ENCODE peak calls at places on chromosomes 7 and 10, in five cellular contexts. One of them, this sample, is unnamed.
A peak's percentile ranks its signal among the peaks of the same experiment; 100 is the strongest.

GRCh38 chr7:154569916-154570315 is 433.0 kb downstream of the PAXIP1 start:
- DNase-seq in heart left ventricle: no peak
- DNase-seq in GM12878: no peak
- DNase-seq in esophagus squamous epithelium: no peak
- DNase-seq in H1: no peak
- DNase-seq in this sample: no peak

GRCh38 chr10:3107426-3107961 is 40.1 kb downstream of the PFKP start:
- DNase-seq in heart left ventricle: peak; percentile 81
- DNase-seq in GM12878: no peak
- DNase-seq in esophagus squamous epithelium: no peak
- DNase-seq in H1: no peak
- DNase-seq in this sample: peak; percentile 85

GRCh38 chr10:103802637-103803353 is 52.6 kb downstream of the SH3PXD2A start:
- DNase-seq in heart left ventricle: no peak
- DNase-seq in GM12878: no peak
- DNase-seq in esophagus squamous epithelium: no peak
- DNase-seq in H1: no peak
- DNase-seq in this sample: no peak

GRCh38 chr7:137940656-137941518 is 61.0 kb downstream of the CREB3L2 start:
- DNase-seq in heart left ventricle: no peak
- DNase-seq in GM12878: no peak
- DNase-seq in esophagus squamous epithelium: no peak
- DNase-seq in H1: no peak
- DNase-seq in this sample: no peak

GRCh38 chr10:48330269-48330668 is 23.8 kb downstream of the MAPK8 start:
- DNase-seq in heart left ventricle: no peak
- DNase-seq in GM12878: no peak
- DNase-seq in esophagus squamous epithelium: no peak
- DNase-seq in H1: no peak
- DNase-seq in this sample: no peak

GRCh38 chr10:26488344-26488743 is 50.2 kb downstream of the APBB1IP start:
- DNase-seq in heart left ventricle: no peak
- DNase-seq in GM12878: no peak
- DNase-seq in esophagus squamous epithelium: no peak
- DNase-seq in H1: no peak
- DNase-seq in this sample: no peak

GRCh38 chr10:47041401-47042198 is 130.4 kb downstream of the PTPN20 start:
- DNase-seq in heart left ventricle: no peak
- DNase-seq in GM12878: no peak
- DNase-seq in esophagus squamous epithelium: no peak
- DNase-seq in H1: no peak
- DNase-seq in this sample: peak; percentile 3

GRCh38 chr7:1117321-1117928 is 29.5 kb downstream of the GPER1 start:
- DNase-seq in heart left ventricle: no peak
- DNase-seq in GM12878: no peak
- DNase-seq in esophagus squamous epithelium: no peak
- DNase-seq in H1: no peak
- DNase-seq in this sample: no peak

GRCh38 chr7:75951506-75951905 is 36.6 kb downstream of the POR start:
- DNase-seq in heart left ventricle: no peak
- DNase-seq in GM12878: no peak
- DNase-seq in esophagus squamous epithelium: no peak
- DNase-seq in H1: no peak
- DNase-seq in this sample: no peak

GRCh38 chr10:100510533-100511308 is 8.9 kb downstream of the SEC31B start:
- DNase-seq in heart left ventricle: no peak
- DNase-seq in GM12878: no peak
- DNase-seq in esophagus squamous epithelium: no peak
- DNase-seq in H1: no peak
- DNase-seq in this sample: no peak

GRCh38 chr7:32153006-32153405 is 82.8 kb upstream of the PDE1C start:
- DNase-seq in heart left ventricle: no peak
- DNase-seq in GM12878: no peak
- DNase-seq in esophagus squamous epithelium: no peak
- DNase-seq in H1: no peak
- DNase-seq in this sample: no peak

GRCh38 chr10:72691470-72692056 is 380 bp upstream of the MCU start:
- DNase-seq in heart left ventricle: no peak
- DNase-seq in GM12878: peak; percentile 73
- DNase-seq in esophagus squamous epithelium: no peak
- DNase-seq in H1: no peak
- DNase-seq in this sample: no peak

GRCh38 chr10:3151889-3152565 is 20.6 kb downstream of the PITRM1 start:
- DNase-seq in heart left ventricle: no peak
- DNase-seq in GM12878: no peak
- DNase-seq in esophagus squamous epithelium: no peak
- DNase-seq in H1: no peak
- DNase-seq in this sample: no peak

GRCh38 chr7:8365499-8366110 is 67.8 kb upstream of the NXPH1 start:
- DNase-seq in heart left ventricle: no peak
- DNase-seq in GM12878: no peak
- DNase-seq in esophagus squamous epithelium: no peak
- DNase-seq in H1: no peak
- DNase-seq in this sample: no peak

GRCh38 chr7:73612598-73613269 is 11.6 kb downstream of the MLXIPL start:
- DNase-seq in heart left ventricle: no peak
- DNase-seq in GM12878: no peak
- DNase-seq in esophagus squamous epithelium: no peak
- DNase-seq in H1: no peak
- DNase-seq in this sample: peak; percentile 97

GRCh38 chr7:45680776-45681175 is 106.6 kb downstream of the ADCY1 start:
- DNase-seq in heart left ventricle: no peak
- DNase-seq in GM12878: no peak
- DNase-seq in esophagus squamous epithelium: no peak
- DNase-seq in H1: no peak
- DNase-seq in this sample: no peak

GRCh38 chr10:60123172-60123571 is 216.8 kb upstream of the CCDC6 start:
- DNase-seq in heart left ventricle: no peak
- DNase-seq in GM12878: no peak
- DNase-seq in esophagus squamous epithelium: no peak
- DNase-seq in H1: no peak
- DNase-seq in this sample: no peak

GRCh38 chr7:155466814-155467675 is 9.1 kb downstream of the EN2 start:
- DNase-seq in heart left ventricle: no peak
- DNase-seq in GM12878: no peak
- DNase-seq in esophagus squamous epithelium: no peak
- DNase-seq in H1: no peak
- DNase-seq in this sample: no peak

GRCh38 chr7:135352285-135352684 is 118.6 kb downstream of the STRA8 start:
- DNase-seq in heart left ventricle: no peak
- DNase-seq in GM12878: no peak
- DNase-seq in esophagus squamous epithelium: no peak
- DNase-seq in H1: no peak
- DNase-seq in this sample: no peak

GRCh38 chr7:41189866-41190265 is 513.0 kb downstream of the INHBA start:
- DNase-seq in heart left ventricle: no peak
- DNase-seq in GM12878: no peak
- DNase-seq in esophagus squamous epithelium: no peak
- DNase-seq in H1: no peak
- DNase-seq in this sample: no peak

GRCh38 chr7:22082886-22083710 is 137.4 kb upstream of the CDCA7L start:
- DNase-seq in heart left ventricle: peak; percentile 94
- DNase-seq in GM12878: peak; percentile 35
- DNase-seq in esophagus squamous epithelium: peak; percentile 23
- DNase-seq in H1: peak; percentile 80
- DNase-seq in this sample: peak; percentile 93

GRCh38 chr7:12062062-12062461 is 149.0 kb upstream of the TMEM106B start:
- DNase-seq in heart left ventricle: no peak
- DNase-seq in GM12878: no peak
- DNase-seq in esophagus squamous epithelium: no peak
- DNase-seq in H1: no peak
- DNase-seq in this sample: no peak

GRCh38 chr10:44384601-44385422 is at the start of gene CXCL12:
- DNase-seq in heart left ventricle: peak; percentile 82
- DNase-seq in GM12878: no peak
- DNase-seq in esophagus squamous epithelium: no peak
- DNase-seq in H1: no peak
- DNase-seq in this sample: peak; percentile 58

GRCh38 chr10:52437205-52437646 is 123.1 kb downstream of the DKK1 start:
- DNase-seq in heart left ventricle: no peak
- DNase-seq in GM12878: peak; percentile 2
- DNase-seq in esophagus squamous epithelium: no peak
- DNase-seq in H1: no peak
- DNase-seq in this sample: no peak

GRCh38 chr7:33494473-33494872 is 365.1 kb downstream of the BBS9 start:
- DNase-seq in heart left ventricle: no peak
- DNase-seq in GM12878: no peak
- DNase-seq in esophagus squamous epithelium: no peak
- DNase-seq in H1: no peak
- DNase-seq in this sample: no peak

GRCh38 chr10:87861034-87861433 is 2.3 kb downstream of the KLLN start:
- DNase-seq in heart left ventricle: no peak
- DNase-seq in GM12878: no peak
- DNase-seq in esophagus squamous epithelium: no peak
- DNase-seq in H1: no peak
- DNase-seq in this sample: no peak

GRCh38 chr7:100435401-100436304 is 644 bp downstream of the PPP1R35 start:
- DNase-seq in heart left ventricle: peak; percentile 68
- DNase-seq in GM12878: no peak
- DNase-seq in esophagus squamous epithelium: no peak
- DNase-seq in H1: no peak
- DNase-seq in this sample: peak; percentile 78

GRCh38 chr10:118948784-118949183 is 80.7 kb upstream of the NANOS1 start:
- DNase-seq in heart left ventricle: no peak
- DNase-seq in GM12878: no peak
- DNase-seq in esophagus squamous epithelium: no peak
- DNase-seq in H1: no peak
- DNase-seq in this sample: no peak

GRCh38 chr7:156816943-156817572 is 75.9 kb downstream of the LMBR1 start:
- DNase-seq in heart left ventricle: no peak
- DNase-seq in GM12878: no peak
- DNase-seq in esophagus squamous epithelium: no peak
- DNase-seq in H1: no peak
- DNase-seq in this sample: no peak

DNA sequence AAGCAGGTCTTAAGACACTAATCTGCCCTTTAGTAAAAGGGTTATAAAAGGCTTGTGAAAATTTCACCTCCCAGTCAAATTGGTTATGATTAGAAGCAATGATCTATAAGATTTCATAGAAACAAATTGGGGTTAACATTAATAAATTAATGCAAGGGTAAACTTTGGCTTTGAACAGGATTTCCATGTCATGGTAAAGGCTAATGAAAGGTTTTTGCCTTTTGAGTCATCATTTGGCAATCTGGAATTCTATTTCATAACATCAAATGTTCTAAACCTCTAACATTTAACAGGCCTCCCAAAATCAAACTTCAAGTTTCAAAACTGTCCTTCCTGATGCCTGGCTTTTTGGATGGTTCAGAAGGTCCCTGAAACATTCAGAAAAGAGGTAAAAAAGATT is 62.4 kb downstream of the COA1 start:
- DNase-seq in heart left ventricle: no peak
- DNase-seq in GM12878: no peak
- DNase-seq in esophagus squamous epithelium: no peak
- DNase-seq in H1: no peak
- DNase-seq in this sample: no peak
- H3K4me1 ChIP-seq in heart left ventricle: peaks cover 28% of the 10 kb centered on the region
- H3K4me1 ChIP-seq in GM12878: peaks cover 11% of the 10 kb centered on the region
- H3K4me1 ChIP-seq in esophagus squamous epithelium: peaks cover 30% of the 10 kb centered on the region
- H3K4me1 ChIP-seq in H1: no peaks in the 10 kb centered on the region
- H3K4me1 ChIP-seq in this sample: no peaks in the 10 kb centered on the region

GRCh38 chr7:128164061-128164954 is 76.8 kb upstream of the LEP start:
- DNase-seq in heart left ventricle: no peak
- DNase-seq in GM12878: no peak
- DNase-seq in esophagus squamous epithelium: no peak
- DNase-seq in H1: no peak
- DNase-seq in this sample: peak; percentile 25
- TF ChIP-seq POLR2A in heart left ventricle: no peak
- TF ChIP-seq POLR2A in GM12878: no peak
- TF ChIP-seq POLR2A in esophagus squamous epithelium: no peak
- TF ChIP-seq POLR2A in H1: no peak
- TF ChIP-seq POLR2A in this sample: no peak

GRCh38 chr7:152081088-152081487 is 55.6 kb downstream of the GALNT11 start:
- DNase-seq in heart left ventricle: no peak
- DNase-seq in GM12878: no peak
- DNase-seq in esophagus squamous epithelium: no peak
- DNase-seq in H1: no peak
- DNase-seq in this sample: no peak
- H3K4me1 ChIP-seq in heart left ventricle: peaks cover 15% of the 10 kb centered on the region
- H3K4me1 ChIP-seq in GM12878: peaks cover 4% of the 10 kb centered on the region
- H3K4me1 ChIP-seq in esophagus squamous epithelium: peaks cover 57% of the 10 kb centered on the region
- H3K4me1 ChIP-seq in H1: peaks cover 6% of the 10 kb centered on the region
- H3K4me1 ChIP-seq in this sample: no peaks in the 10 kb centered on the region

GRCh38 chr10:6165221-6165725 is 37.5 kb upstream of the PFKFB3 start:
- DNase-seq in heart left ventricle: no peak
- DNase-seq in GM12878: no peak
- DNase-seq in esophagus squamous epithelium: no peak
- DNase-seq in H1: no peak
- DNase-seq in this sample: no peak

GRCh38 chr10:6164271-6165095 is 38.2 kb upstream of the PFKFB3 start:
- DNase-seq in heart left ventricle: no peak
- DNase-seq in GM12878: no peak
- DNase-seq in esophagus squamous epithelium: no peak
- DNase-seq in H1: no peak
- DNase-seq in this sample: no peak

GRCh38 chr10:6162589-6163356 is 40.0 kb upstream of the PFKFB3 start:
- DNase-seq in heart left ventricle: no peak
- DNase-seq in GM12878: no peak
- DNase-seq in esophagus squamous epithelium: no peak
- DNase-seq in H1: no peak
- DNase-seq in this sample: no peak

GRCh38 chr10:6161913-6162312 is 40.8 kb upstream of the PFKFB3 start:
- DNase-seq in heart left ventricle: no peak
- DNase-seq in GM12878: no peak
- DNase-seq in esophagus squamous epithelium: no peak
- DNase-seq in H1: no peak
- DNase-seq in this sample: no peak

GRCh38 chr10:6163364-6164270 is 39.1 kb upstream of the PFKFB3 start:
- DNase-seq in heart left ventricle: peak; percentile 95
- DNase-seq in GM12878: peak; percentile 47
- DNase-seq in esophagus squamous epithelium: peak; percentile 47
- DNase-seq in H1: no peak
- DNase-seq in this sample: peak; percentile 92
- TF ChIP-seq POLR2A in heart left ventricle: peak; percentile 58
- TF ChIP-seq POLR2A in GM12878: peak; percentile 85
- TF ChIP-seq POLR2A in esophagus squamous epithelium: peak; percentile 27
- TF ChIP-seq POLR2A in H1: no peak
- TF ChIP-seq POLR2A in this sample: peak; percentile 67

This sample was measured in right lobe of liver.